ENCODE peak calls at places on chromosome 11, in ten cellular contexts. G is right atrium auricular region; K is spleen; N is RWPE2; M is AG04450; J is cardiac muscle cell; U is naive thymus-derived CD4-positive, alpha-beta T cell; D is H1; F is caudate nucleus; O is IMR-90. Q is an unnamed sample.

GRCh38 chr11:13680501-13681264 is 12.2 kb downstream of the FAR1 start:
- DNase-seq in G (no peak), K (no peak), N (no peak), M (no peak), J (no peak), U (no peak), D (no peak), F (no peak), O (no peak), Q (peak)

GRCh38 chr11:14583252-14584105 is 60.1 kb upstream of the PDE3B start:
- DNase-seq in G (peak), K (no peak), N (no peak), M (no peak), J (no peak), U (no peak), D (no peak), F (no peak), O (no peak), Q (peak)

GRCh38 chr11:59778122-59778521 is 22.9 kb downstream of the STX3 start:
- DNase-seq in G (no peak), K (no peak), N (no peak), M (no peak), J (no peak), U (no peak), D (no peak), F (no peak), O (no peak), Q (peak)

GRCh38 chr11:127006311-127006710 is 5.7 kb upstream of the KIRREL3 start:
- DNase-seq in G (no peak), K (no peak), N (no peak), M (no peak), J (no peak), U (no peak), D (no peak), F (peak), O (peak), Q (no peak)

GRCh38 chr11:721913-722811 is 16.1 kb downstream of the EPS8L2 start:
- DNase-seq in G (no peak), K (peak), N (no peak), M (no peak), J (no peak), U (peak), D (no peak), F (no peak), O (no peak), Q (no peak)

GRCh38 chr11:68954970-68955958 is 25.5 kb downstream of the MRGPRD start:
- DNase-seq in G (peak), K (peak), N (no peak), M (no peak), J (no peak), U (no peak), D (no peak), F (no peak), O (peak), Q (no peak)

GRCh38 chr11:132898021-132898420 is 634.3 kb downstream of the OPCML start:
- DNase-seq in G (no peak), K (no peak), N (no peak), M (no peak), J (no peak), U (no peak), D (no peak), F (no peak), O (peak), Q (no peak)

GRCh38 chr11:125091247-125091876 is 20.1 kb downstream of the TMEM218 start:
- DNase-seq in G (peak), K (peak), N (no peak), M (peak), J (peak), U (no peak), D (peak), F (peak), O (peak), Q (no peak)

GRCh38 chr11:123060265-123061000 is 1.5 kb downstream of the HSPA8 start:
- DNase-seq in G (peak), K (no peak), N (no peak), M (no peak), J (no peak), U (no peak), D (no peak), F (no peak), O (no peak), Q (no peak)

GRCh38 chr11:1091332-1092083 is 16.8 kb downstream of the MUC2 start:
- DNase-seq in G (no peak), K (peak), N (no peak), M (no peak), J (no peak), U (peak), D (no peak), F (no peak), O (no peak), Q (no peak)

GRCh38 chr11:119100246-119100959 is 1.2 kb downstream of the DPAGT1 start:
- DNase-seq in G (no peak), K (peak), N (no peak), M (no peak), J (no peak), U (no peak), D (no peak), F (no peak), O (peak), Q (no peak)

GRCh38 chr11:1254733-1255132 is 31.9 kb downstream of the MUC5B start:
- DNase-seq in G (no peak), K (no peak), N (no peak), M (no peak), J (no peak), U (no peak), D (no peak), F (no peak), O (no peak), Q (no peak)

GRCh38 chr11:44903518-44903917 is 47.2 kb downstream of the TP53I11 start:
- DNase-seq in G (no peak), K (no peak), N (no peak), M (no peak), J (no peak), U (no peak), D (no peak), F (no peak), O (no peak), Q (no peak)

GRCh38 chr11:33779849-33780528 is 5.7 kb upstream of the FBXO3 start:
- DNase-seq in G (no peak), K (no peak), N (no peak), M (peak), J (peak), U (no peak), D (no peak), F (no peak), O (peak), Q (peak)

GRCh38 chr11:114172871-114173444 is 113.4 kb downstream of the ZBTB16 start:
- DNase-seq in G (peak), K (no peak), N (no peak), M (no peak), J (peak), U (no peak), D (no peak), F (no peak), O (no peak), Q (no peak)

GRCh38 chr11:60345489-60345888 is 18.4 kb downstream of the MS4A6E start:
- DNase-seq in G (no peak), K (peak), N (no peak), M (no peak), J (peak), U (no peak), D (peak), F (no peak), O (no peak), Q (peak)

GRCh38 chr11:9861860-9862725 is 198.2 kb downstream of the SWAP70 start:
- DNase-seq in G (no peak), K (no peak), N (peak), M (no peak), J (peak), U (no peak), D (no peak), F (peak), O (peak), Q (peak)

GRCh38 chr11:6635082-6635932 is 16.1 kb upstream of the TPP1 start:
- DNase-seq in G (no peak), K (peak), N (no peak), M (no peak), J (no peak), U (no peak), D (no peak), F (peak), O (peak), Q (no peak)

DNA sequence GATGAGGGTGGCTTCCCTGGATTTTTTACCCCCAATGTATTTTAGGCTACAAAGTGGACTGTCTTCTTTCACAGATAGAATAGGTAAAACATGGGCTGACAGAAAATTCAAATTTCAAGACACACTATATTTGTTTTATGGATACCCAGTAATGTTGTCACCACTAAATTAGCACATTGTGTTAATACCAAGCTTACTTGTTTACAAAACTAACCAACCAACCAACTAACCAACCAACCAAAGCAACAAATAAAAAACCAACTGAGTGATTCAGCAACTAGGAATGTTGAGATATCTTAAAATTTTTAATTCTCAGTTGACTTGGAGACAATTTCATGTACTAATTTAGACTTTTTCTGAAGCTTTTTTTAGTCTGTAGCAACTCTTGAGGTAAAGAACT is 69.3 kb upstream of the CTSC start:
- DNase-seq in G (no peak), K (no peak), N (no peak), M (no peak), J (no peak), U (no peak), D (no peak), F (no peak), O (no peak), Q (no peak)
- H3K27ac ChIP-seq in G (no peak), K (no peak), N (no peak), M (no peak), J (no peak), U (no peak), D (no peak), F (no peak), O (no peak), Q (no peak)

DNA sequence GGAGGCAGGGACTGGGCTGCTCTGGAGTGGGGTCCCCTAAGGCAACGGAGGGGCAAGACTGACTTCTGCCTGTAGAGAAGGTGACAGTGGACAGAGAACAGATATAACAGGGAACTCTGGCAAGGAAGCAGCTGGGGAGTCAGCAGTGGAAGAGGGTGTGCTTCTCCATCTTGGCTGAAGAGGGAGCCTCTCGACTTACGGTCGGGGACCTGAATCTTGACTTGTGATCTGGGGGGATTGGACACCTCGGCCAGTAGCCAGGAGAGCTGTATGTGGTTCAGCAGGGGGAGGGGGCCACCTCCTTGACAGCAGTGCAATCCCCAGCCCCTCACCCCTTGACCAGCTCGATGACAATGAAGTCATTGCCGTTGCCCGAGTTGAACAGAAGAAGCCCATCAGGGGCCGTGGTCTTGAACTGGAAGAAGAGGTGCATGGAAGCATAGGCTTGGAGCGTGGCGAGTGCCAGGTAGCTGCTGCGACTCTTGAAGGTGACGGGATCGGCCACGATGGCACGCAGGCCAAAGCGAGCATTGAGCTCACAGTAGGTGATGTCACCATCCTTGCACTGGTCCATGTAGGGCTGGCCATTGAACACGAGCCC is 60.0 kb downstream of the SLC22A12 start:
- DNase-seq in G (no peak), K (no peak), N (no peak), M (no peak), J (peak), U (no peak), D (no peak), F (no peak), O (peak), Q (no peak)
- H3K27ac ChIP-seq in G (no peak), K (no peak), N (no peak), M (no peak), J (no peak), U (no peak), D (no peak), F (no peak), O (no peak), Q (no peak)

GRCh38 chr11:120354068-120354467 is 17.9 kb downstream of the ARHGEF12 start:
- DNase-seq in G (no peak), K (no peak), N (no peak), M (no peak), J (no peak), U (no peak), D (no peak), F (no peak), O (peak), Q (no peak)
- H3K27ac ChIP-seq in G (no peak), K (no peak), N (no peak), M (no peak), J (no peak), U (no peak), D (no peak), F (no peak), O (peak), Q (no peak)

DNA sequence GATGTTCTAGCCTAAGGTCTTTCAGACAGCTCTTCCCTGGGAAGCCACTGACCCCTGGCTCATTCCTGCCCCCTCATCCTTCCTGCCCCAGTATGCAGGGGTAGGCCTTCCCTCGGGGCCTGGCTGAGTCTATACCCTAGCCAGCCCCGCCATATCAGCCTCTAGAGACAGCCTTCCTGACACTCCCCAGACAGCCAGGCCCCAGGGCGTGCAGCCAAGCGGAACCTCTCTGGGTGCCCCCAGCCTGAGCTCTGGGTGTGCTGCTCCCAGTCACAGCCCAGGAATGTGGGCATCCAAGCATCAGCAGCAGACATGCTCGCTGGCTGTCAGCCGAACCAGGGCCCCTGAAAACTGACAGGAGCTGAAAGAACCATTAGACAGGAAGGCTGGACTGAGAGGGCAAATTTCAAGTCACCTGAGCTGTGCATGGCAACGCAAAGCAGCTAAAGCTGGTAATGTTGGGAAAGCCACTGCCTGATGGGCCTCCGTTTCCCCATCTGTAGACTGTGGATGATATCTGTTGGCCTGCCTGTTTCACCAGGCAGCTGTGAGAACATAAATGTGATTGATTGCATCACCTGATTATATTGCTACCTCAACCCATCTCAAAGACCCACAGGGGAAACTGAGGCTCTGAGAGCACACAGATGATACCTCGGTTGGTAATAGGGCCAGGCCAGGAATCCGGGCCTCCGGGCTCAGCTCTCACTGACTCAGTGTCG is 93.2 kb downstream of the LRRC32 start:
- DNase-seq in G (no peak), K (no peak), N (peak), M (peak), J (peak), U (no peak), D (no peak), F (no peak), O (peak), Q (no peak)
- H3K27ac ChIP-seq in G (peak), K (peak), N (peak), M (peak), J (peak), U (no peak), D (no peak), F (no peak), O (peak), Q (no peak)

GRCh38 chr11:46553746-46554204 is 40.0 kb downstream of the AMBRA1 start:
- DNase-seq in G (no peak), K (no peak), N (no peak), M (no peak), J (no peak), U (no peak), D (no peak), F (no peak), O (no peak), Q (no peak)
- H3K27ac ChIP-seq in G (peak), K (peak), N (peak), M (peak), J (peak), U (peak), D (no peak), F (peak), O (no peak), Q (peak)

DNA sequence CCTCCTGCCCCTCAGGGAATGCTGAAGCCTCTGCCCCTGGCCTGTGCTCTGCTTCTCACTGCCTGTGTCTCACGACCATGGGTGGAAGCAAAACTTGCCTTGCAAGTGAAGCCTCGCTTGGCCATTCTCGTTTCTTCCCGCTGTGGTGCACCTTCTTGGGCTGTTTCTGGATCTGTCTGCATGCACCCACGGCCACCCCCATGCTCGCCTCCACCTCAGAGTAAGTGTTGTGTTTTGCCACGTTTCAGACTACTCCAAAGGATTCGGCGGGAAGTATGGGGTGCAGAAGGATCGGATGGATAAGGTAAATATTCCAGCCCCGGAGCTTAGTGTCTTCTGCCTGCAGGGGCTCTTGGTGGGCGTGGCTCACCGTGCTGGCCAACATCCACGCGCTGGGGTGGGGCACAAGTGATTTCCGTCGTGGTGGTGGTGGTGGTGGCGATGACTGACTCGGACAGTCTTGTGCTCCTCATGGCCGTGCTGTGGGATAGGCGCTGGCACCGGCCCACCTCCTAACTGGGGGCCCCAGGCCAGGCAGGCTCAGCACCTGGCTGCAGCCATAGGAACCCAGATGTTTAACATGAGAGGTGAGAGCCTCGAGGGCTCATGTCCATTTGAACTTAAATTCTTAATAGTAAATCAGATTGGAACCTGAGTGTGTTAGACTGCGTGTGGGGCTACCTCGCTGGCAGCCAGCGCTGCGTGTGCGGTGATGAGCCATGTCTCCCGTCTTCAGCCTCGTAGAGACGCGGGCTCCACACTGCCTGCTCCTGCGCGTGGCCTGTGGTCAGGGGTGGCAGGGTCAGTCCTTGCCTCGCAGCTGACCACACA is 24.6 kb downstream of the CTTN start:
- DNase-seq in G (no peak), K (no peak), N (no peak), M (no peak), J (no peak), U (no peak), D (no peak), F (no peak), O (no peak), Q (no peak)
- H3K27ac ChIP-seq in G (no peak), K (no peak), N (no peak), M (no peak), J (no peak), U (no peak), D (peak), F (no peak), O (no peak), Q (no peak)

DNA sequence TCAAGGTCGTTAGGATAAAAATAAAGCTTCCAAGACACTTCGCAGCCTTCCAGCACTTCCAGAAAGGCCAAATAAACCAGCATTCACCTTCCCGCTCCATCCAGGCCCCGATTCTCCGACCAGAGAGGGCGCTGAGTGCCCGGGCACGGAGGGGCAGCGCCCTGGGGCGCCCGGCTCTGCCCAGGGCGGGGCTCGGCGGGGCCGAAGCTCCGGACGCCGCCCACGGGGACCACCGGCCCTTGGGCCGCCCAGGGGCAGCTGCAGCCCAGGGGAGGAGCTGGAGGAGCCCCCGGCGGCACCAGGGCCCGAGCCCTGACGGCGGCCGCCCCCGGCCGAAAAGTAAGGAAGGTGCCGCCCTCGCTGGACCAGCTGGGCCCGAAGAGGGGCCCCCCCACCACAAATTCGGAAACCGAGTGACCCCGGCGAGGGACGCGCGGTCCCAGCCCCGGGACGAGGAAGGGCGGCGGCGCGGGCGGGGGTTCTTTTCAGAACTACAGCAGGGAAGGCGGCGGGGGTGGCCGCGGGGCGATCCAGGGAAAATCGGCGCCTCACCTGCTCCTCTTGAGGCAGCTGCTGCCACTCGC is 346 bp downstream of the ATL3 start:
- DNase-seq in G (peak), K (peak), N (no peak), M (no peak), J (peak), U (peak), D (no peak), F (peak), O (no peak), Q (peak)
- H3K27ac ChIP-seq in G (peak), K (peak), N (peak), M (peak), J (peak), U (peak), D (peak), F (peak), O (peak), Q (peak)

DNA sequence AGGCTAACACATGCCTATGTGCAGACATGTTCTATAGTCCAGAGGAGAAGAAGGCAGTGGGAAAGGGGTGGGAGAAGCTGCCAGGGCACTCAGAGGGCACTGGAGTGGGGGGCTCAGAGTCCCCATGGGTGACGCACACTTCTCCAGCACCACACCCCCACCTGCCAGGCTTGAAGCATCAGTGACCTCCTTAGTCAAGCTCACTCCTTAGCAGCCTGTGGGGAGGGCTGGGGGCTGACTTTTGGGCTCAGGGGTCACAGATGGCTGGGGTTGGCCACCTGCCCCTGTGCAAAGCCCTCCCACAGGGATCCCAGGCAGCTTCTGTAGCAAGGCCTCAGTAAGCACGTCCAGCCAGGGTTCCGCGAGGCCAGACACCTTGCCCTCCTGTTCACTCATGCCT is 18.8 kb downstream of the TRIM29 start:
- DNase-seq in G (no peak), K (no peak), N (no peak), M (no peak), J (no peak), U (no peak), D (no peak), F (no peak), O (no peak), Q (no peak)
- H3K27ac ChIP-seq in G (no peak), K (no peak), N (no peak), M (no peak), J (no peak), U (no peak), D (no peak), F (no peak), O (no peak), Q (no peak)

DNA sequence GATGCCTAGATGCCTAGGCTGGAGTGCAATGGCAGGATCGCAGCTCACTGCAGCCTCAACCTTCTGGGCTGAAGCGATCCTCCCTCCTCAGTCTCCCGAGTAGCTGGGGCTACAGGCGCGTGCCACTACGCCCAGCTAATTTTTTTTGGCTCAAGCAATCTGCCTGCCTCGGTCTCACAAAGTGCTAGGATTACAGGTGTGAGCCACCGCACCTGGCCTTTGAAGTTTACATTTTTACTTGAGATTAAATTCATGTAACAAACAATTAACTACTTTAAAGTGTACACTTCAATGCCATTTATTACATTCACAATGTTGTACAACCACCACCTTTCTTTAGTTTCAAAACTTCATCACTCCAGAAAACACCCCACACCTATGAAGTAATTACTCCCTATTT is 3.5 kb upstream of the FOSL1 start:
- DNase-seq in G (no peak), K (no peak), N (no peak), M (no peak), J (no peak), U (no peak), D (no peak), F (no peak), O (no peak), Q (no peak)
- H3K27ac ChIP-seq in G (no peak), K (no peak), N (peak), M (peak), J (no peak), U (no peak), D (no peak), F (no peak), O (peak), Q (no peak)

Q was measured in body of pancreas.